ENCODE peak calls at places on chromosomes 11 and 22, in four cellular contexts. R is fibroblast of pulmonary artery, S is NCI-H2081, B is pancreas. V is an unnamed sample.

GRCh38 chr11:69012092-69013008 is 696 bp downstream of the MRGPRF start:
- DNase-seq in R (no peak), B (no peak), S (no peak), V (peak; percentile 66)

GRCh38 chr11:92838655-92839334 is 130.7 kb upstream of the MTNR1B start:
- DNase-seq in R (no peak), B (no peak), S (no peak), V (no peak)

GRCh38 chr22:48722661-48723060 is 1105.0 kb downstream of the BRD1 start:
- DNase-seq in B (no peak), R (no peak), S (no peak), V (no peak)

GRCh38 chr22:37784829-37785495 is 22.8 kb upstream of the GCAT start:
- DNase-seq in R (no peak), S (no peak), B (no peak), V (no peak)

GRCh38 chr11:3132831-3133455 is 32.2 kb downstream of the OSBPL5 start:
- DNase-seq in B (no peak), R (no peak), S (no peak), V (no peak)

GRCh38 chr11:76598426-76598839 is 72.1 kb downstream of the LRRC32 start:
- DNase-seq in S (no peak), R (peak; percentile 68), B (no peak), V (peak; percentile 64)

GRCh38 chr11:37026741-37027140 is 428.7 kb upstream of the RAG2 start:
- DNase-seq in S (no peak), B (no peak), R (no peak), V (no peak)

GRCh38 chr11:45204761-45205160 is 58.3 kb downstream of the PRDM11 start:
- DNase-seq in B (no peak), S (no peak), R (peak; percentile 29), V (no peak)

GRCh38 chr11:8694137-8694536 is 11.5 kb downstream of the RPL27A start:
- DNase-seq in R (no peak), B (no peak), S (no peak), V (no peak)

GRCh38 chr11:22859756-22860155 is 518 bp downstream of the CCDC179 start:
- DNase-seq in S (no peak), B (no peak), R (no peak), V (no peak)